ENCODE peak calls at places on chromosomes 4 and X, in five cellular contexts. C is GM23338, E is nephron progenitor cell, B is tibial nerve, M is fibroblast of mammary gland. K is an unnamed sample.

GRCh38 chr4:187469627-187470026 is 525.9 kb upstream of the ZFP42 start:
- DNase-seq in C (no peak), E (no peak), B (no peak), M (no peak), K (no peak)

GRCh38 chrX:110044531-110045249 is 41.8 kb downstream of the TMEM164 start:
- DNase-seq in C (no peak), E (no peak), B (no peak), M (no peak), K (no peak)

GRCh38 chr4:37604464-37604863 is 81.7 kb downstream of the RELL1 start:
- DNase-seq in C (no peak), E (no peak), B (no peak), M (peak; percentile 69), K (peak; percentile 45)

GRCh38 chr4:55770662-55771061 is 48.9 kb upstream of the EXOC1L start:
- DNase-seq in C (no peak), E (no peak), B (no peak), M (no peak), K (no peak)

GRCh38 chr4:129950217-129950616 is 854.3 kb downstream of the C4orf33 start:
- DNase-seq in C (no peak), E (no peak), B (no peak), M (no peak), K (no peak)

GRCh38 chr4:78336093-78336943 is 215.3 kb upstream of the ANXA3 start:
- DNase-seq in C (peak; percentile 56), E (no peak), B (no peak), M (peak; percentile 23), K (peak; percentile 84)

GRCh38 chr4:88606832-88607231 is 14.6 kb downstream of the HERC3 start:
- DNase-seq in C (no peak), E (no peak), B (no peak), M (no peak), K (no peak)

GRCh38 chrX:107724653-107725052 is 50.9 kb downstream of the TSC22D3 start:
- DNase-seq in C (no peak), E (no peak), B (no peak), M (no peak), K (no peak)

GRCh38 chr4:105944535-105944934 is 49.3 kb downstream of the NPNT start:
- DNase-seq in C (no peak), E (no peak), B (no peak), M (peak; percentile 10), K (peak; percentile 69)

GRCh38 chr4:158051401-158052235 is 121.2 kb downstream of the GASK1B start:
- DNase-seq in C (no peak), E (no peak), B (peak; percentile 33), M (peak; percentile 97), K (peak; percentile 99)

DNA sequence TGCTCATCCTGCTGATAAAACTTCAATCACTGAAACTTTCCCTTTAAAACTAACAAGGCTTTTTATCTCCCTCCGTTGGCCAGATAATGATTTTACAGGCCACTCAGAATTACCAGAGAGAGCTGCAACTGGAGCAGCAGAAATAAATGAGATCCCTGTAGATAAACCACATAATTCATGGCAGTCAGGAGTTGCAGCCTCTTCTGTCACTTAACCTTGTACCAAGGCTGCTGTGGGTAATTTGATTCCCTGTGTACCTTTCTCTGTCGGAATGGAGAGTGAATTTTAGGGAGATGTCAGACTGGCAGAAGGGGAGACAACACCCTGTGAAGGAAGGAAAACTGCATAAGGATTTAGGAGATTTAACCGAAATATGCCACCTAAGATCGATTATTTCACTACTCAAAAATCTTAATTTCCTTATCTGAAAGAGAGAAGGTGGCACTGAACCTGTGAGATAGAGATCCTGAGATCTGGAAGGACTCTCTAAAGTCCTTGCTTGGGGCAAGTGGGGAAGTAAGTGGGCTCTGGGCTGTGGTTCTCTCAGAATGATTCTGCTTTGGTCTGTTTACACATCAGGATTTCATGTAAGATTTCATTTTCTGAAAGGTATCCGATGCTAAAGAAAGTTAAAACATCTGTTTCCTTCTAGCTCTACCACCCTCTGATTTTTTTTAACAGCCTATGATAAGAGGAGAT is 14.3 kb upstream of the TSPAN5 start:
- DNase-seq in C (no peak), E (no peak), B (no peak), M (no peak), K (no peak)
- TF ChIP-seq CTCF in C (no peak), E (no peak), B (no peak), M (no peak), K (no peak)

GRCh38 chrX:115906881-115907280 is 263.7 kb upstream of the AGTR2 start:
- DNase-seq in C (no peak), E (no peak), B (no peak), M (no peak), K (no peak)

GRCh38 chrX:115909017-115909416 is 261.5 kb upstream of the AGTR2 start:
- DNase-seq in C (no peak), E (no peak), B (no peak), M (no peak), K (no peak)

GRCh38 chrX:115913575-115913974 is 257.0 kb upstream of the AGTR2 start:
- DNase-seq in C (no peak), E (no peak), B (no peak), M (no peak), K (no peak)

GRCh38 chrX:115911967-115912366 is 258.6 kb upstream of the AGTR2 start:
- DNase-seq in C (no peak), E (no peak), B (no peak), M (no peak), K (no peak)

GRCh38 chrX:115912372-115912897 is 258.1 kb upstream of the AGTR2 start:
- DNase-seq in C (peak; percentile 54), E (no peak), B (no peak), M (peak; percentile 12), K (peak; percentile 4)
- TF ChIP-seq CTCF in C (peak; percentile 54), E (no peak), B (no peak), M (peak; percentile 49), K (peak; percentile 41)

DNA sequence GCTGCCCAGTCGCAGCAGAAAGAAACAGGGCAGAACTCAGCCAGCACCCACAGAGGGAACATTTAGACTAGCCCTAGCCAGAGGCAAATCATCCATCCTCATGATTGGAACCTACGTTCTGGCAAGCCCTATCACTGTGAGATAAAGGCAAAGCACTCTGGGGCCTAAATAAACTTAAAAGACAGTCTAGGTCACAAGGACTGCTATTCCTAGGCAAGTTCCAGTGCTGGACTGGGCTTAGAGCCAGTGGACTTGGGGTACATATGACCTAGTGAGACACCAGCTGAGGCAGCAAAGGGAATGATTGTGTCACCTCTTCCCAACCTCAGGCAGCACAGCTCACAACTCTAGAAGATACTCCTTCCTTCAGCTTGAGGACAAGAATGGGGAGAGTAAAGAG is 132.8 kb upstream of the S100G start:
- DNase-seq in C (no peak), E (no peak), B (no peak), M (peak; percentile 16), K (no peak)
- TF ChIP-seq CTCF in C (no peak), E (no peak), B (no peak), M (no peak), K (no peak)

GRCh38 chr4:52606040-52606439 is 53.1 kb downstream of the USP46 start:
- DNase-seq in C (no peak), E (no peak), B (no peak), M (no peak), K (no peak)
- TF ChIP-seq CTCF in C (no peak), E (no peak), B (no peak), M (no peak), K (no peak)

GRCh38 chr4:41575665-41576064 is 37.7 kb downstream of the LIMCH1 start:
- DNase-seq in C (peak; percentile 36), E (no peak), B (no peak), M (no peak), K (no peak)
- TF ChIP-seq CTCF in C (no peak), E (no peak), B (no peak), M (no peak), K (no peak)